ENCODE peak calls at places on chromosomes 16 and 17, in seven cellular contexts. One of them, this sample, is unnamed.

GRCh38 chr16:79698341-79698753 is 97.8 kb upstream of the MAF start:
- DNase-seq in endothelial cell of umbilical vein: no peak
- DNase-seq in right lobe of liver: no peak
- DNase-seq in uterus: peak; percentile 36
- DNase-seq in prostate gland: no peak
- DNase-seq in suprapubic skin: no peak
- DNase-seq in stomach: no peak
- DNase-seq in this sample: peak; percentile 44

GRCh38 chr17:79997004-79997673 is 38.5 kb downstream of the TBC1D16 start:
- DNase-seq in endothelial cell of umbilical vein: no peak
- DNase-seq in right lobe of liver: no peak
- DNase-seq in uterus: no peak
- DNase-seq in prostate gland: no peak
- DNase-seq in suprapubic skin: no peak
- DNase-seq in stomach: no peak
- DNase-seq in this sample: no peak

GRCh38 chr17:63382136-63382535 is 64.0 kb downstream of the CYB561 start:
- DNase-seq in endothelial cell of umbilical vein: peak; percentile 30
- DNase-seq in right lobe of liver: no peak
- DNase-seq in uterus: no peak
- DNase-seq in prostate gland: no peak
- DNase-seq in suprapubic skin: no peak
- DNase-seq in stomach: no peak
- DNase-seq in this sample: no peak

GRCh38 chr16:4450921-4451619 is 23.4 kb downstream of the NMRAL1 start:
- DNase-seq in endothelial cell of umbilical vein: no peak
- DNase-seq in right lobe of liver: no peak
- DNase-seq in uterus: no peak
- DNase-seq in prostate gland: no peak
- DNase-seq in suprapubic skin: no peak
- DNase-seq in stomach: no peak
- DNase-seq in this sample: no peak

GRCh38 chr16:19139436-19140091 is 25.8 kb downstream of the ITPRIPL2 start:
- DNase-seq in endothelial cell of umbilical vein: no peak
- DNase-seq in right lobe of liver: no peak
- DNase-seq in uterus: no peak
- DNase-seq in prostate gland: no peak
- DNase-seq in suprapubic skin: no peak
- DNase-seq in stomach: no peak
- DNase-seq in this sample: no peak

GRCh38 chr17:16987001-16987829 is 15.3 kb upstream of the TNFRSF13B start:
- DNase-seq in endothelial cell of umbilical vein: no peak
- DNase-seq in right lobe of liver: no peak
- DNase-seq in uterus: no peak
- DNase-seq in prostate gland: no peak
- DNase-seq in suprapubic skin: no peak
- DNase-seq in stomach: no peak
- DNase-seq in this sample: no peak

GRCh38 chr16:88473666-88474534 is 20.8 kb downstream of the ZFPM1 start:
- DNase-seq in endothelial cell of umbilical vein: peak; percentile 55
- DNase-seq in right lobe of liver: peak; percentile 90
- DNase-seq in uterus: peak; percentile 57
- DNase-seq in prostate gland: no peak
- DNase-seq in suprapubic skin: no peak
- DNase-seq in stomach: peak; percentile 89
- DNase-seq in this sample: peak; percentile 81

GRCh38 chr16:11253009-11253994 is 2.7 kb downstream of the SOCS1 start:
- DNase-seq in endothelial cell of umbilical vein: no peak
- DNase-seq in right lobe of liver: no peak
- DNase-seq in uterus: no peak
- DNase-seq in prostate gland: no peak
- DNase-seq in suprapubic skin: no peak
- DNase-seq in stomach: no peak
- DNase-seq in this sample: no peak

GRCh38 chr16:8848939-8849391 is 19.8 kb downstream of the CARHSP1 start:
- DNase-seq in endothelial cell of umbilical vein: no peak
- DNase-seq in right lobe of liver: no peak
- DNase-seq in uterus: no peak
- DNase-seq in prostate gland: no peak
- DNase-seq in suprapubic skin: no peak
- DNase-seq in stomach: no peak
- DNase-seq in this sample: no peak

GRCh38 chr16:48003226-48003907 is 152.4 kb downstream of the ABCC12 start:
- DNase-seq in endothelial cell of umbilical vein: no peak
- DNase-seq in right lobe of liver: no peak
- DNase-seq in uterus: no peak
- DNase-seq in prostate gland: no peak
- DNase-seq in suprapubic skin: no peak
- DNase-seq in stomach: no peak
- DNase-seq in this sample: no peak

GRCh38 chr16:75593825-75594820 is 27.9 kb downstream of the GABARAPL2 start:
- DNase-seq in endothelial cell of umbilical vein: peak; percentile 48
- DNase-seq in right lobe of liver: no peak
- DNase-seq in uterus: no peak
- DNase-seq in prostate gland: no peak
- DNase-seq in suprapubic skin: peak; percentile 33
- DNase-seq in stomach: no peak
- DNase-seq in this sample: no peak

GRCh38 chr17:72811976-72812687 is 280.4 kb downstream of the SLC39A11 start:
- DNase-seq in endothelial cell of umbilical vein: no peak
- DNase-seq in right lobe of liver: no peak
- DNase-seq in uterus: no peak
- DNase-seq in prostate gland: no peak
- DNase-seq in suprapubic skin: no peak
- DNase-seq in stomach: no peak
- DNase-seq in this sample: no peak

GRCh38 chr17:41444186-41444585 is 3.4 kb upstream of the KRT38 start:
- DNase-seq in endothelial cell of umbilical vein: no peak
- DNase-seq in right lobe of liver: no peak
- DNase-seq in uterus: no peak
- DNase-seq in prostate gland: no peak
- DNase-seq in suprapubic skin: no peak
- DNase-seq in stomach: no peak
- DNase-seq in this sample: no peak

GRCh38 chr16:30366511-30366910 is 3.8 kb downstream of the TBC1D10B start:
- DNase-seq in endothelial cell of umbilical vein: no peak
- DNase-seq in right lobe of liver: no peak
- DNase-seq in uterus: no peak
- DNase-seq in prostate gland: no peak
- DNase-seq in suprapubic skin: no peak
- DNase-seq in stomach: no peak
- DNase-seq in this sample: no peak

GRCh38 chr17:61335105-61335844 is 64.4 kb upstream of the TBX2 start:
- DNase-seq in endothelial cell of umbilical vein: no peak
- DNase-seq in right lobe of liver: no peak
- DNase-seq in uterus: no peak
- DNase-seq in prostate gland: no peak
- DNase-seq in suprapubic skin: no peak
- DNase-seq in stomach: no peak
- DNase-seq in this sample: peak; percentile 32

GRCh38 chr16:79598341-79599181 is 2.0 kb downstream of the MAF start:
- DNase-seq in endothelial cell of umbilical vein: no peak
- DNase-seq in right lobe of liver: peak; percentile 68
- DNase-seq in uterus: peak; percentile 71
- DNase-seq in prostate gland: peak; percentile 38
- DNase-seq in suprapubic skin: peak; percentile 76
- DNase-seq in stomach: peak; percentile 62
- DNase-seq in this sample: peak; percentile 66

DNA sequence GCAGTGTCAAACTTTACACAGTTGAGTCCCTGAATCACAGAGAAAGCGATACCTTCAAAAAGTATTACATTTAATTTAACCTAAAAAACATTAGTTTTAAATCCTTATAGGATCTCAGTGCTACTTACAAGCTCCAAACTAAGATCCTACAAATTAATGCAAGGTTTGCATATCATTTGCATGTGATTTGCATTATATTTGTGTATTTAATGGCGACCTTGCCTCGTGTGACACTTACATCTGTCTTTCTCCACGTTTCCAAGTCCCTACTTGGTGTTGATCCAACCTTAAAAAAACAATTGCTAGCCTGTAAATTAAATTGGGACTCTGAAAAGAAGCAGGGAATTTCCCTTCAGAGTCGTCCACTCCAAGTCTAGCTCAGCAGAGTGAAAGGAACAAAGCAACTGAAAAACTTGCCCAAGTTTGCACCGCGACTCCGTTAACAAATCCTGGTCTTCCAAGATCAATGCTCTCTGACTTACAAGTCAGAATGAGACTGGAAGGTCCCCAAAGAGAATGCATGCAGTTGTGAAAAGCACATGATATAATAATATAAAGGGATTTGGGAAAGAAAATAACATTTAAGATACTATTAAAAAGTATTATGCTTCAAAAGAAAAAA is 739 bp upstream of the FAM117A start:
- DNase-seq in endothelial cell of umbilical vein: no peak
- DNase-seq in right lobe of liver: no peak
- DNase-seq in uterus: no peak
- DNase-seq in prostate gland: no peak
- DNase-seq in suprapubic skin: no peak
- DNase-seq in stomach: no peak
- DNase-seq in this sample: no peak
- H3K4me3 ChIP-seq in endothelial cell of umbilical vein: peak overlapping the region; percentile 5
- H3K4me3 ChIP-seq in right lobe of liver: peak overlapping the region; percentile 24
- H3K4me3 ChIP-seq in uterus: no peak overlapping the region
- H3K4me3 ChIP-seq in prostate gland: peak overlapping the region; percentile 94
- H3K4me3 ChIP-seq in suprapubic skin: peak overlapping the region; percentile 95
- H3K4me3 ChIP-seq in stomach: peak overlapping the region; percentile 83
- H3K4me3 ChIP-seq in this sample: peak overlapping the region; percentile 64

DNA sequence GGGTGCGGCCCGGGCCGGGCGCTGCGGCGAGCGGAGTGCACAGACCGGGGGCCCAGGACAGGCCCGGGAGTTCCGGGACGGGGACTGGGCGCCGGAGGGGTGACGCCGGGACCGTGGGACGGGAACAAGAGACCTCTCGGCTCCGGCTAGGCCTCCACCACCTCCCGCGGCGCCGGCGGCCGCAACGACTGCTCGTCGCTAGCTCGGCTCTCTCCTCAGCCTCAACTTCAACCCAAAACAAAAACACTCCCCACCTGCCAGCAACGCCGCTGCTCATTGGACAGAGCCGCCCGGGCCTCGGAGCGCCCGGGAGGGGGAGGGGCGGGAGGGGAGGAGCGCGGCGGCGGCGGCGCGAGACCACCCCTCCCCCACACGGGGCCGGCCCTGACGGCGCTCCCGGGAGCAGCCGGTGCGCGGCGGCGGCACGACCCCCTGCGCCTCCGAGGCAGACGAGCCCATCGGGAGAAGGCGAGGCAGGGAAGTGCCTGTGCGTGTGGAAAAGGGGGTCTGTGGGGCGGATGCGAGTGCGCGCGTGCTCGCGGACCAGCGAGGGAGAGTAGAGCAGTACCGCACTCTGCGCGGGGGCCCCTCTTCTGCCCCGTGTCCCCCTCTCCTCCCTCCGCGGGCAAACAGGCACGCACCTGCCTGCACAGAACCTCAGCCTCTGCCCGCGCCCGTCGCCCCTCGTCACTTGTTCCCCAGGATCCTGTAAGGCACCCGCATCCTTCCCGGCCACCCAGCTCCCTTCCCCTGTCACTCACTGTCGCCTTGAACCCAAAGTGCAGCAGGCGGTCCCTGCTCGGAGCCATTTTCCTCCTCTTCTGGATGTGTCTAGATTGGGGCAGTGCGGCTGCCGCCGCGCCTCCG is at the start of gene FBXL20:
- DNase-seq in endothelial cell of umbilical vein: peak; percentile 87
- DNase-seq in right lobe of liver: peak; percentile 96
- DNase-seq in uterus: peak; percentile 94
- DNase-seq in prostate gland: peak; percentile 93
- DNase-seq in suprapubic skin: peak; percentile 94
- DNase-seq in stomach: peak; percentile 96
- DNase-seq in this sample: peak; percentile 96
- TF ChIP-seq POLR2A in endothelial cell of umbilical vein: peak; percentile 50
- TF ChIP-seq POLR2A in right lobe of liver: peak; percentile 75
- TF ChIP-seq POLR2A in uterus: peak; percentile 87
- TF ChIP-seq POLR2A in prostate gland: peak; percentile 94
- TF ChIP-seq POLR2A in suprapubic skin: peak; percentile 63
- TF ChIP-seq POLR2A in stomach: no peak
- TF ChIP-seq POLR2A in this sample: peak; percentile 67

GRCh38 chr17:28729950-28730330 is 1.4 kb downstream of the NEK8 start:
- DNase-seq in endothelial cell of umbilical vein: no peak
- DNase-seq in right lobe of liver: no peak
- DNase-seq in uterus: no peak
- DNase-seq in prostate gland: no peak
- DNase-seq in suprapubic skin: no peak
- DNase-seq in stomach: no peak
- DNase-seq in this sample: no peak
- H3K4me3 ChIP-seq in endothelial cell of umbilical vein: no peak overlapping the region
- H3K4me3 ChIP-seq in right lobe of liver: no peak overlapping the region
- H3K4me3 ChIP-seq in uterus: no peak overlapping the region
- H3K4me3 ChIP-seq in prostate gland: no peak overlapping the region
- H3K4me3 ChIP-seq in suprapubic skin: no peak overlapping the region
- H3K4me3 ChIP-seq in stomach: no peak overlapping the region
- H3K4me3 ChIP-seq in this sample: no peak overlapping the region

GRCh38 chr17:58305626-58306025 is 23.0 kb downstream of the TSPOAP1 start:
- DNase-seq in endothelial cell of umbilical vein: no peak
- DNase-seq in right lobe of liver: no peak
- DNase-seq in uterus: no peak
- DNase-seq in prostate gland: no peak
- DNase-seq in suprapubic skin: no peak
- DNase-seq in stomach: peak; percentile 15
- DNase-seq in this sample: no peak

GRCh38 chr17:58308173-58308984 is 20.2 kb downstream of the TSPOAP1 start:
- DNase-seq in endothelial cell of umbilical vein: no peak
- DNase-seq in right lobe of liver: peak; percentile 42
- DNase-seq in uterus: no peak
- DNase-seq in prostate gland: no peak
- DNase-seq in suprapubic skin: no peak
- DNase-seq in stomach: peak; percentile 25
- DNase-seq in this sample: no peak

GRCh38 chr17:58306131-58306951 is 22.3 kb downstream of the TSPOAP1 start:
- DNase-seq in endothelial cell of umbilical vein: no peak
- DNase-seq in right lobe of liver: no peak
- DNase-seq in uterus: no peak
- DNase-seq in prostate gland: no peak
- DNase-seq in suprapubic skin: no peak
- DNase-seq in stomach: peak; percentile 24
- DNase-seq in this sample: no peak

GRCh38 chr17:58308985-58309917 is 19.3 kb downstream of the TSPOAP1 start:
- DNase-seq in endothelial cell of umbilical vein: no peak
- DNase-seq in right lobe of liver: no peak
- DNase-seq in uterus: no peak
- DNase-seq in prostate gland: no peak
- DNase-seq in suprapubic skin: no peak
- DNase-seq in stomach: peak; percentile 17
- DNase-seq in this sample: no peak

DNA sequence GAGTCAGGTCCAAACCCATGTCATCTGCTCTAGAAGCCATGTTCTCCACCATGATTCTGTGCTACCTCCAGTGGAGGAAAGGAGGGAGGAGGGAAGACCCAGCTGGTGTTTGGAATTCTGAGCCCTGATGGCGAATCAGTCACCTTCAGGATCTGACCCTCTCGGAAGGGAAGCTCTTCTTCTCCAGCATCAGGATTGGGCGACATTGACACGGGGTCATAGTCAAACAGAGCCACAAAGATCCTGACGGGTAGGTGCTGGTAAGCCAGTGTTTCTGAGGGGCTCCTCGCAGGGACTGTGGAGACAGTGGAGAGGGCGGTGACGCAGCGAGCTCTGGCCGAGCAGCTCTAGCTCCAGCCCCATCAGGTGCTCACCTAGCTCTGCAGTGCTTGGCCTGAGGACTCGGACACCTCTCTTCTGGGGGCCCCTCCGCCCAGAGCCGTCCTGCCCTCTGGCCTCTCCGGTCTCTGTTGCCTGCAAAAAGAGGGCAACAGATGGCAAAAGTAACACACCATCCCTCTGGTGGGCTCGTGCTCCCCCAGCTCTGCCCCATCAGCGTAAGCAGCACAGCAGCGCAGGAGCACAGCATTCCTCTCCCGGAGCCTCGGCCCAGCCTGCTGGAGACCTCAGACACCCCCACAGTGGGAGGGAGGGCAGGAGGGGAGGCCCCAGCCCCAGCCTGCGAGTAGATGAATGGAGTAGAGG is 21.0 kb downstream of the TSPOAP1 start:
- DNase-seq in endothelial cell of umbilical vein: no peak
- DNase-seq in right lobe of liver: no peak
- DNase-seq in uterus: no peak
- DNase-seq in prostate gland: no peak
- DNase-seq in suprapubic skin: no peak
- DNase-seq in stomach: peak; percentile 13
- DNase-seq in this sample: no peak
- TF ChIP-seq POLR2A in endothelial cell of umbilical vein: no peak
- TF ChIP-seq POLR2A in right lobe of liver: no peak
- TF ChIP-seq POLR2A in uterus: no peak
- TF ChIP-seq POLR2A in prostate gland: no peak
- TF ChIP-seq POLR2A in suprapubic skin: no peak
- TF ChIP-seq POLR2A in stomach: no peak
- TF ChIP-seq POLR2A in this sample: no peak

This sample was measured in ovary.